ENCODE peak calls at places on chromosomes 4 and X, in five cellular contexts. E is foreskin melanocyte; Y is NCI-H2171; S is ascending aorta; Z is stimulated activated CD8-positive, alpha-beta memory T cell treated with anti-CD3 and anti-CD28 coated beads, Interleukin-4, amount 100 ng/mL, for 1 hour. A is an unnamed sample.

GRCh38 chr4:6573986-6574746 is 823 bp upstream of the MAN2B2 start:
- DNase-seq in E (no peak), Y (no peak), S (no peak), Z (no peak), A (no peak)

GRCh38 chr4:8666581-8666980 is 74.0 kb downstream of the CPZ start:
- DNase-seq in E (no peak), Y (no peak), S (no peak), Z (no peak), A (no peak)

GRCh38 chr4:139606600-139607301 is 50.7 kb upstream of the SETD7 start:
- DNase-seq in E (no peak), Y (no peak), S (no peak), Z (no peak), A (no peak)

GRCh38 chr4:38135201-38135600 is 175.0 kb downstream of the PTTG2 start:
- DNase-seq in E (no peak), Y (no peak), S (no peak), Z (no peak), A (no peak)

GRCh38 chr4:172996571-172997216 is 171.9 kb upstream of the GALNT7 start:
- DNase-seq in E (no peak), Y (no peak), S (no peak), Z (no peak), A (no peak)

GRCh38 chrX:38561951-38562719 is 793 bp downstream of the TSPAN7 start:
- DNase-seq in E (no peak), Y (peak), S (no peak), Z (no peak), A (no peak)

GRCh38 chr4:41133619-41134018 is 80.7 kb downstream of the APBB2 start:
- DNase-seq in E (no peak), Y (no peak), S (no peak), Z (no peak), A (no peak)

GRCh38 chr4:3679851-3680311 is 86.3 kb upstream of the ADRA2C start:
- DNase-seq in E (no peak), Y (no peak), S (no peak), Z (no peak), A (no peak)

GRCh38 chrX:4547218-4547836 is 833.9 kb upstream of the PRKX start:
- DNase-seq in E (peak), Y (no peak), S (no peak), Z (peak), A (no peak)

GRCh38 chrX:131617182-131617581 is 73.3 kb downstream of the OR13H1 start:
- DNase-seq in E (no peak), Y (no peak), S (no peak), Z (no peak), A (no peak)

GRCh38 chr4:16083217-16084191 is at the start of gene PROM1:
- DNase-seq in E (no peak), Y (no peak), S (no peak), Z (no peak), A (no peak)

GRCh38 chr4:1682860-1683259 is 1.3 kb downstream of the FAM53A start:
- DNase-seq in E (no peak), Y (no peak), S (no peak), Z (no peak), A (no peak)

GRCh38 chr4:109877400-109877799 is 29.5 kb downstream of the LRIT3 start:
- DNase-seq in E (no peak), Y (no peak), S (no peak), Z (no peak), A (no peak)

GRCh38 chrX:73268463-73268862 is 53.8 kb upstream of the NAP1L2 start:
- DNase-seq in E (no peak), Y (no peak), S (no peak), Z (no peak), A (no peak)

GRCh38 chrX:65667503-65668355 is at the start of gene MSN:
- DNase-seq in E (no peak), Y (peak), S (no peak), Z (peak), A (no peak)

GRCh38 chrX:74015379-74016019 is 288.5 kb upstream of the ZCCHC13 start:
- DNase-seq in E (peak), Y (peak), S (no peak), Z (peak), A (peak)

GRCh38 chr4:125551451-125551850 is 236.7 kb downstream of the FAT4 start:
- DNase-seq in E (no peak), Y (no peak), S (no peak), Z (no peak), A (no peak)

GRCh38 chr4:155179216-155179615 is 29.2 kb upstream of the NPY2R start:
- DNase-seq in E (peak), Y (no peak), S (no peak), Z (no peak), A (no peak)

GRCh38 chr4:128225148-128225547 is 62.5 kb downstream of the PGRMC2 start:
- DNase-seq in E (no peak), Y (peak), S (no peak), Z (no peak), A (no peak)

GRCh38 chrX:71911023-71911730 is 532 bp downstream of the NHSL2 start:
- DNase-seq in E (no peak), Y (peak), S (no peak), Z (no peak), A (no peak)

GRCh38 chr4:113325876-113326615 is 276.6 kb downstream of the ANK2 start:
- DNase-seq in E (no peak), Y (no peak), S (no peak), Z (no peak), A (no peak)

GRCh38 chr4:4712800-4713528 is 146.5 kb upstream of the MSX1 start:
- DNase-seq in E (no peak), Y (no peak), S (no peak), Z (no peak), A (no peak)

GRCh38 chr4:1048781-1049590 is 37.6 kb downstream of the FGFRL1 start:
- DNase-seq in E (no peak), Y (no peak), S (no peak), Z (no peak), A (no peak)

GRCh38 chr4:67746797-67747495 is 7.2 kb downstream of the GNRHR start:
- DNase-seq in E (no peak), Y (no peak), S (no peak), Z (no peak), A (no peak)

GRCh38 chr4:109816082-109816442 is 500 bp downstream of the GAR1 start:
- DNase-seq in E (no peak), Y (no peak), S (no peak), Z (peak), A (no peak)

GRCh38 chr4:169256101-169256612 is 14.6 kb downstream of the SH3RF1 start:
- DNase-seq in E (no peak), Y (no peak), S (no peak), Z (no peak), A (no peak)

GRCh38 chr4:186151499-186151898 is 39.9 kb upstream of the CYP4V2 start:
- DNase-seq in E (no peak), Y (no peak), S (no peak), Z (no peak), A (no peak)

GRCh38 chr4:3483471-3483921 is 20.4 kb downstream of the DOK7 start:
- DNase-seq in E (no peak), Y (no peak), S (peak), Z (no peak), A (no peak)

GRCh38 chr4:7960790-7961655 is 21.4 kb upstream of the AFAP1 start:
- DNase-seq in E (peak), Y (no peak), S (peak), Z (no peak), A (no peak)

GRCh38 chrX:21658152-21658737 is at the start of gene KLHL34:
- DNase-seq in E (no peak), Y (no peak), S (no peak), Z (no peak), A (no peak)

GRCh38 chr4:105619193-105619931 is 66.9 kb downstream of the ARHGEF38 start:
- DNase-seq in E (peak), Y (no peak), S (no peak), Z (no peak), A (peak)

GRCh38 chr4:39565925-39566630 is 38.8 kb upstream of the UGDH start:
- DNase-seq in E (peak), Y (no peak), S (no peak), Z (no peak), A (no peak)

GRCh38 chrX:69305333-69306062 is 140.2 kb upstream of the PJA1 start:
- DNase-seq in E (no peak), Y (no peak), S (no peak), Z (no peak), A (no peak)

GRCh38 chrX:23952984-23953907 is 45.4 kb downstream of the CXorf58 start:
- DNase-seq in E (no peak), Y (no peak), S (no peak), Z (no peak), A (no peak)

A was measured in esophagus squamous epithelium.